ENCODE peak calls at places on chromosomes 1 and 21, in eight cellular contexts. W, V, Y, Q, S, B, R and G are unnamed samples.

GRCh38 chr1:203839081-203839480 is 22.3 kb upstream of the SNRPE start:
- DNase-seq in V (no peak), W (no peak), S (no peak), R (peak; percentile 35), B (no peak), Y (no peak), Q (no peak), G (no peak)

GRCh38 chr1:210236840-210237409 is 4.3 kb downstream of the SERTAD4 start:
- DNase-seq in Q (no peak), R (peak; percentile 35), Y (peak; percentile 82), B (no peak), S (no peak), V (no peak), W (no peak), G (no peak)

GRCh38 chr1:55887103-55887712 is 672.0 kb upstream of the USP24 start:
- DNase-seq in B (no peak), S (no peak), R (no peak), Q (no peak), V (no peak), Y (no peak), W (no peak), G (no peak)

GRCh38 chr1:235617808-235618207 is 31.8 kb downstream of the GNG4 start:
- DNase-seq in R (no peak), Y (no peak), Q (no peak), S (no peak), B (no peak), V (no peak), W (no peak), G (no peak)

GRCh38 chr1:17633654-17634053 is 94.2 kb downstream of the ARHGEF10L start:
- DNase-seq in V (no peak), R (no peak), B (no peak), Y (no peak), Q (no peak), W (no peak), S (no peak), G (no peak)

GRCh38 chr1:112673589-112674439 is 645 bp upstream of the MOV10 start:
- DNase-seq in Y (peak; percentile 74), S (no peak), Q (no peak), W (no peak), B (peak; percentile 42), R (peak; percentile 18), V (no peak), G (peak; percentile 59)

GRCh38 chr1:234969630-234970370 is 158.8 kb downstream of the TOMM20 start:
- DNase-seq in V (no peak), Y (peak; percentile 84), R (peak; percentile 75), W (no peak), S (peak; percentile 68), B (no peak), Q (no peak), G (no peak)

GRCh38 chr1:186213225-186213607 is 161.8 kb downstream of the TPR start:
- DNase-seq in B (no peak), S (no peak), V (no peak), W (no peak), R (no peak), Y (no peak), Q (no peak), G (peak; percentile 51)

GRCh38 chr1:88681223-88681622 is 2.9 kb upstream of the PKN2 start:
- DNase-seq in S (no peak), W (no peak), R (no peak), Y (no peak), V (no peak), Q (no peak), B (no peak), G (no peak)

GRCh38 chr21:27365394-27365793 is 398.5 kb upstream of the ADAMTS5 start:
- DNase-seq in S (no peak), Y (no peak), W (no peak), V (no peak), Q (no peak), R (no peak), B (no peak), G (no peak)

GRCh38 chr1:6052543-6053205 is 7.0 kb downstream of the KCNAB2 start:
- DNase-seq in W (no peak), Q (peak; percentile 2), R (peak; percentile 71), S (peak; percentile 52), V (peak; percentile 41), Y (peak; percentile 63), B (peak; percentile 81), G (peak; percentile 48)

GRCh38 chr1:86582161-86582560 is 35.3 kb downstream of the CLCA4 start:
- DNase-seq in R (no peak), V (no peak), Y (no peak), S (peak; percentile 36), B (peak; percentile 26), Q (no peak), W (no peak), G (no peak)

GRCh38 chr1:41631971-41632370 is 147.5 kb upstream of the EDN2 start:
- DNase-seq in Y (no peak), V (no peak), W (no peak), B (no peak), Q (peak; percentile 22), S (no peak), R (no peak), G (no peak)

GRCh38 chr1:58619286-58620054 is 42.4 kb upstream of the TACSTD2 start:
- DNase-seq in Q (no peak), S (no peak), V (no peak), Y (no peak), R (no peak), W (no peak), B (no peak), G (no peak)

GRCh38 chr1:170086399-170087032 is 12.0 kb upstream of the KIFAP3 start:
- DNase-seq in R (no peak), B (no peak), S (no peak), Y (no peak), V (no peak), Q (no peak), W (no peak), G (no peak)

GRCh38 chr1:37944091-37944763 is 2.6 kb downstream of the INPP5B start:
- DNase-seq in V (no peak), W (no peak), Y (no peak), B (no peak), S (no peak), R (no peak), Q (no peak), G (no peak)

GRCh38 chr21:44431300-44431699 is 24.0 kb upstream of the LRRC3 start:
- DNase-seq in R (no peak), Y (no peak), V (no peak), B (no peak), W (no peak), Q (no peak), S (no peak), G (no peak)

GRCh38 chr1:60848583-60849188 is 233.7 kb upstream of the NFIA start:
- DNase-seq in Q (no peak), R (peak; percentile 48), S (no peak), W (no peak), B (no peak), Y (no peak), V (no peak), G (peak; percentile 22)

GRCh38 chr1:240244968-240245628 is 153.4 kb downstream of the FMN2 start:
- DNase-seq in S (no peak), V (no peak), B (no peak), Y (no peak), W (no peak), Q (no peak), R (no peak), G (no peak)

GRCh38 chr1:32111040-32111628 is 3.3 kb downstream of the KPNA6 start:
- DNase-seq in B (no peak), V (no peak), S (no peak), R (no peak), W (no peak), Q (no peak), Y (no peak), G (no peak)

GRCh38 chr21:21971384-21971783 is 973.2 kb downstream of the NCAM2 start:
- DNase-seq in V (no peak), B (no peak), W (no peak), Y (no peak), S (no peak), R (no peak), Q (no peak), G (no peak)

GRCh38 chr21:32112194-32112593 is 166.7 kb downstream of the MIS18A start:
- DNase-seq in Y (no peak), S (no peak), Q (no peak), R (no peak), W (no peak), B (no peak), V (no peak), G (peak; percentile 33)

GRCh38 chr21:27047331-27048314 is 80.7 kb upstream of the ADAMTS5 start:
- DNase-seq in V (no peak), W (no peak), R (no peak), S (no peak), Q (no peak), B (no peak), Y (no peak), G (no peak)

GRCh38 chr1:109084563-109085517 is 5.7 kb upstream of the TMEM167B start:
- DNase-seq in Y (no peak), Q (no peak), S (no peak), W (no peak), B (no peak), R (no peak), V (no peak), G (no peak)

GRCh38 chr1:65398083-65398482 is 22.4 kb upstream of the LEPR start:
- DNase-seq in Y (no peak), W (no peak), R (no peak), Q (no peak), B (no peak), V (no peak), S (no peak), G (no peak)

GRCh38 chr1:179302076-179302475 is 8.5 kb downstream of the SOAT1 start:
- DNase-seq in W (no peak), Y (no peak), S (no peak), R (no peak), V (no peak), B (no peak), Q (no peak), G (no peak)

GRCh38 chr1:93804412-93804811 is 74.6 kb downstream of the DNTTIP2 start:
- DNase-seq in Q (no peak), R (no peak), B (no peak), S (no peak), W (no peak), V (no peak), Y (no peak), G (no peak)